ENCODE peak calls at places on chromosomes 6 and 20, in five cellular contexts. B is astrocyte, P is mesendoderm, N is colonic mucosa, D is PC-3. T is an unnamed sample.

GRCh38 chr20:1327241-1327653 is 1.7 kb downstream of the SDCBP2 start:
- DNase-seq in B (peak; percentile 36), P (no peak), N (peak; percentile 61), D (peak; percentile 57), T (no peak)

GRCh38 chr20:41178495-41178894 is 41.2 kb downstream of the PLCG1 start:
- DNase-seq in B (no peak), P (no peak), N (no peak), D (no peak), T (no peak)

GRCh38 chr6:134074151-134074712 is 21.8 kb upstream of the SLC2A12 start:
- DNase-seq in B (no peak), P (peak; percentile 94), N (no peak), D (no peak), T (peak; percentile 84)

GRCh38 chr20:62366370-62367135 is 559 bp downstream of the LAMA5 start:
- DNase-seq in B (no peak), P (peak; percentile 91), N (no peak), D (peak; percentile 71), T (no peak)

GRCh38 chr20:39312107-39312506 is 350.0 kb downstream of the DHX35 start:
- DNase-seq in B (no peak), P (no peak), N (no peak), D (no peak), T (no peak)

GRCh38 chr20:8434326-8434876 is 302.3 kb downstream of the PLCB1 start:
- DNase-seq in B (no peak), P (no peak), N (no peak), D (no peak), T (no peak)

GRCh38 chr6:141401851-141402250 is 730.9 kb upstream of the GJE1 start:
- DNase-seq in B (no peak), P (no peak), N (no peak), D (no peak), T (no peak)

GRCh38 chr6:151379933-151380847 is 11.2 kb downstream of the ZBTB2 start:
- DNase-seq in B (no peak), P (no peak), N (no peak), D (no peak), T (no peak)

GRCh38 chr6:92893741-92894140 is 525.6 kb downstream of the EPHA7 start:
- DNase-seq in B (no peak), P (no peak), N (no peak), D (no peak), T (no peak)

GRCh38 chr6:128527375-128527774 is 7.0 kb upstream of the PTPRK start:
- DNase-seq in B (no peak), P (peak; percentile 39), N (no peak), D (no peak), T (no peak)

GRCh38 chr6:89122625-89123024 is 4.8 kb upstream of the SRSF12 start:
- DNase-seq in B (no peak), P (peak; percentile 33), N (no peak), D (peak; percentile 54), T (no peak)

GRCh38 chr6:29731281-29731680 is 8.0 kb downstream of the HLA-F start:
- DNase-seq in B (no peak), P (no peak), N (no peak), D (no peak), T (no peak)

GRCh38 chr6:56101141-56101553 is 146.2 kb downstream of the COL21A1 start:
- DNase-seq in B (peak; percentile 97), P (no peak), N (no peak), D (peak; percentile 95), T (no peak)

GRCh38 chr20:38203337-38204003 is 38.4 kb upstream of the TGM2 start:
- DNase-seq in B (no peak), P (no peak), N (no peak), D (no peak), T (no peak)

GRCh38 chr6:40900791-40901190 is 138.2 kb downstream of the UNC5CL start:
- DNase-seq in B (no peak), P (no peak), N (no peak), D (no peak), T (no peak)

GRCh38 chr6:90186637-90187361 is 109.8 kb downstream of the BACH2 start:
- DNase-seq in B (no peak), P (no peak), N (no peak), D (no peak), T (no peak)

GRCh38 chr6:165678429-165678828 is 15.4 kb upstream of the PDE10A start:
- DNase-seq in B (no peak), P (no peak), N (no peak), D (no peak), T (no peak)

GRCh38 chr6:133827766-133828165 is 61.1 kb upstream of the TCF21 start:
- DNase-seq in B (peak; percentile 83), P (no peak), N (no peak), D (no peak), T (no peak)

GRCh38 chr6:136408205-136408604 is 118.6 kb upstream of the BCLAF1 start:
- DNase-seq in B (peak; percentile 53), P (no peak), N (no peak), D (peak; percentile 39), T (no peak)

GRCh38 chr20:37904008-37904675 is 1.2 kb downstream of the VSTM2L start:
- DNase-seq in B (no peak), P (no peak), N (no peak), D (no peak), T (no peak)

GRCh38 chr6:34235605-34236422 is 859 bp upstream of the HMGA1 start:
- DNase-seq in B (peak; percentile 85), P (peak; percentile 90), N (peak; percentile 73), D (peak; percentile 95), T (no peak)

GRCh38 chr20:24917797-24918578 is 31.1 kb upstream of the CST7 start:
- DNase-seq in B (peak; percentile 28), P (peak; percentile 78), N (peak; percentile 54), D (peak; percentile 80), T (peak; percentile 59)

GRCh38 chr6:72466471-72466870 is 155.4 kb upstream of the KCNQ5 start:
- DNase-seq in B (no peak), P (no peak), N (no peak), D (no peak), T (no peak)

GRCh38 chr6:31898200-31899011 is 908 bp upstream of the EHMT2 start:
- DNase-seq in B (peak; percentile 32), P (peak; percentile 76), N (peak; percentile 63), D (peak; percentile 68), T (no peak)

GRCh38 chr6:39197521-39198500 is 31.5 kb downstream of the KCNK5 start:
- DNase-seq in B (no peak), P (no peak), N (no peak), D (no peak), T (no peak)

GRCh38 chr20:38874460-38875169 is 51.6 kb upstream of the FAM83D start:
- DNase-seq in B (no peak), P (peak; percentile 65), N (peak; percentile 38), D (no peak), T (no peak)

GRCh38 chr20:19520261-19520660 is 237.8 kb upstream of the RIN2 start:
- DNase-seq in B (no peak), P (no peak), N (no peak), D (no peak), T (no peak)

GRCh38 chr20:24955045-24955444 is 6.0 kb downstream of the CST7 start:
- DNase-seq in B (no peak), P (no peak), N (peak; percentile 16), D (no peak), T (no peak)

GRCh38 chr6:30793521-30794194 is 49.3 kb upstream of the IER3 start:
- DNase-seq in B (peak; percentile 60), P (no peak), N (no peak), D (peak; percentile 10), T (no peak)

GRCh38 chr6:44035621-44036020 is 91.6 kb downstream of the MRPL14 start:
- DNase-seq in B (no peak), P (no peak), N (no peak), D (no peak), T (no peak)

GRCh38 chr20:3248167-3248992 is 9.4 kb upstream of the SLC4A11 start:
- DNase-seq in B (peak; percentile 18), P (peak; percentile 71), N (no peak), D (no peak), T (peak; percentile 47)

GRCh38 chr20:54043044-54043967 is 27.1 kb downstream of the BCAS1 start:
- DNase-seq in B (no peak), P (no peak), N (no peak), D (peak; percentile 38), T (no peak)

GRCh38 chr20:42775037-42775436 is 414.7 kb downstream of the PTPRT start:
- DNase-seq in B (no peak), P (no peak), N (no peak), D (no peak), T (no peak)

DNA sequence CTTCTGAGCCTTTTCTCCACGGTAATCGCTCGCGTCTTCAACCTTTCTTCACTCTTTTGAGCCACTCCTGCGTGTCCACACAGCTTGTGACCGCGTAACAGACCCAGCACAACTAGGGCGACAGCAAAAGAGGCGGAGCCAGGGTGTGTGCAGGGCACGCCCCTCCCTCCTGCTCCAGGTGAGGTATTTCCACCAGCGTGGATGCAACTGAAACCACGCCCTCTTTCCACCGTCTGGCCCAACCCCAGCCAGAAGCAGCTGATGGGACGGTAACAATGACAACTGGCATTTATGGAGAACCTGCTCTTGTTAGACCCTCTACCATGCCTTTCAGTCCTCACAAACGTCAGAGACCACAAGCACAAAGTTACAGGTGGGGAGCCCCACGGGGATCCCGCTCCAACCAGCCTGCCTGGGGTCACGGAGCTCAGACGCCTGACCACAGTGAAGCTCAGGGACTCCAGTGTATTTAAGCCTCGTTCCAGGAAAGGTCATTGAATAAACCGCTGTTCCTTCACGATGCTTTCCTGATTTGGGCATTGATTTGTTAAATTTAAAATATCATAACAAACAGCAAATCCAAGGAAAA is 2.0 kb downstream of the PXDC1 start:
- DNase-seq in B (no peak), P (no peak), N (peak; percentile 69), D (peak; percentile 63), T (no peak)
- H3K9ac ChIP-seq in B (peak overlapping the region; percentile 96), P (no peak overlapping the region), N (no peak overlapping the region), D (peak overlapping the region; percentile 86), T (no peak overlapping the region)

DNA sequence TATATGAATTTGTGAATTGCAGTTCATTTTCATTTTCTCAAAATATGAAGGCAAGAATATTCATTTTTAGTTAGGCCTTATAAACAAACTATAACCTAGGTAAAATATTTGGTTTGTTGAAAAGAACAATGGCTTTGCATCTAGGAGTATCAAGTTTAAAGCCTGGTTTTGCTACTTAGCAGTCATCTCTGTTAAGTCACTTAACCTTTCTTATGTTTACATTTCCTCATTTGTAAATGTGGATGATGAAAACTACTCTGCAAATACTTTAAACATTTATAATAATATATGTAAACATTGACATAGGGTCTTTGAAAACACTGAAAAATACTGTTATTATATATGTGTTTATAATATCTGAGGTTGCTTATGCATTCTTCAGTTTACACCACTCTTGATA is 135.5 kb downstream of the CENPW start:
- DNase-seq in B (no peak), P (no peak), N (no peak), D (no peak), T (no peak)
- H3K4me3 ChIP-seq in B (no peak overlapping the region), P (no peak overlapping the region), N (no peak overlapping the region), D (no peak overlapping the region), T (no peak overlapping the region)

DNA sequence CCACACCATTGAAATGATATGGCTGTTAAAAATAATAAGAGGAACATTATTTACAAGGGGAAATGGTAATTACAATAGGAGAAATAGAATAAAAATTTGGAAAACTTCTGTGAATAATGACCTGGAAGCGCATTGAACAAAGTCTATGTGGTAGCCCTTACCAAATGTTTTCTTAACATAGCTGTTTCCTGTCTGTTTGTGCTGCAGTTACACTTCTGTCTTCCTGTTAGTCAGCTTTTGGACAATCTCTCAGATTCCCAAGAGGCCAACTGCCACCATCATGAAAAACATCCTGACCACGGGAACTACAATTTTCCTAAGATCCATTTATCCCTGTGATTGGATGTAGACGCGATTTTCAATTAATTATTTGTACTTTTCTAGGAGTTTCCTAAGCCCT is 754.4 kb upstream of the MARCKS start:
- DNase-seq in B (peak; percentile 67), P (no peak), N (no peak), D (peak; percentile 25), T (no peak)
- H3K9ac ChIP-seq in B (no peak overlapping the region), P (no peak overlapping the region), N (no peak overlapping the region), D (no peak overlapping the region), T (no peak overlapping the region)

GRCh38 chr20:35410613-35411012 is 1.2 kb downstream of the UQCC1 start:
- DNase-seq in B (no peak), P (no peak), N (no peak), D (no peak), T (no peak)
- H3K4me3 ChIP-seq in B (peak overlapping the region; percentile 87), P (no peak overlapping the region), N (no peak overlapping the region), D (peak overlapping the region; percentile 98), T (no peak overlapping the region)